ENCODE peak calls at places on chromosomes 5 and 9, in five cellular contexts. K is caudate nucleus; T is Jurkat, Clone E6-1; V is EL; E is HT1080. N is an unnamed sample.

GRCh38 chr9:129340427-129341196 is 162.6 kb upstream of the IER5L start:
- DNase-seq in K (no peak), T (no peak), V (no peak), E (no peak), N (no peak)

GRCh38 chr5:115531787-115532367 is 12.7 kb downstream of the FEM1C start:
- DNase-seq in K (no peak), T (no peak), V (no peak), E (no peak), N (no peak)

GRCh38 chr9:125405938-125406811 is 144.5 kb downstream of the GAPVD1 start:
- DNase-seq in K (no peak), T (no peak), V (peak), E (peak), N (peak)

GRCh38 chr5:174210927-174211326 is 165.4 kb downstream of the NSG2 start:
- DNase-seq in K (no peak), T (no peak), V (no peak), E (no peak), N (no peak)

GRCh38 chr9:82117025-82117424 is 128.5 kb downstream of the SPATA31D1 start:
- DNase-seq in K (peak), T (no peak), V (no peak), E (no peak), N (no peak)

GRCh38 chr5:84382363-84383295 is 2.1 kb downstream of the EDIL3 start:
- DNase-seq in K (peak), T (no peak), V (peak), E (peak), N (peak)

GRCh38 chr5:113205807-113206206 is 229.0 kb downstream of the TSSK1B start:
- DNase-seq in K (no peak), T (no peak), V (no peak), E (no peak), N (no peak)

GRCh38 chr5:89204766-89205165 is 321.8 kb upstream of the MEF2C start:
- DNase-seq in K (no peak), T (no peak), V (no peak), E (no peak), N (no peak)

GRCh38 chr9:127937383-127938297 is at the start of gene DPM2:
- DNase-seq in K (peak), T (peak), V (peak), E (peak), N (peak)

GRCh38 chr9:89440951-89441654 is 56.8 kb downstream of the SEMA4D start:
- DNase-seq in K (no peak), T (no peak), V (no peak), E (no peak), N (no peak)

GRCh38 chr9:37521111-37521510 is 35.4 kb downstream of the POLR1E start:
- DNase-seq in K (no peak), T (no peak), V (no peak), E (no peak), N (no peak)

GRCh38 chr9:115531410-115532130 is 413.6 kb upstream of the TNC start:
- DNase-seq in K (no peak), T (no peak), V (peak), E (no peak), N (no peak)

GRCh38 chr5:81855576-81855975 is 104.7 kb upstream of the SSBP2 start:
- DNase-seq in K (no peak), T (no peak), V (no peak), E (no peak), N (no peak)